ENCODE peak calls at places on chromosomes 4 and X, in five cellular contexts. L is IMR-90, F is H1, C is neuronal stem cell, D is mesendoderm. R is an unnamed sample.
A peak's percentile ranks its signal among the peaks of the same experiment; 100 is the strongest.

GRCh38 chrX:129737921-129738320 is 858 bp upstream of the XPNPEP2 start:
- DNase-seq in L (peak; percentile 65), D (no peak), C (no peak), F (no peak), R (peak; percentile 64)

GRCh38 chrX:77426811-77427210 is 20.4 kb upstream of the FGF16 start:
- DNase-seq in F (no peak), D (no peak), C (no peak), L (peak; percentile 5), R (no peak)

GRCh38 chrX:16695079-16695676 is 17.3 kb downstream of the CTPS2 start:
- DNase-seq in C (no peak), D (peak; percentile 43), F (no peak), L (peak; percentile 65), R (peak; percentile 53)

GRCh38 chrX:132226169-132226568 is 6.9 kb upstream of the RAP2C start:
- DNase-seq in C (no peak), L (peak; percentile 15), F (no peak), D (no peak), R (peak; percentile 21)

GRCh38 chr4:86359944-86360478 is at the start of gene MAPK10:
- DNase-seq in F (peak; percentile 27), D (peak; percentile 97), C (peak; percentile 97), L (peak; percentile 88), R (peak; percentile 98)

GRCh38 chr4:3451956-3452355 is 10.2 kb downstream of the HGFAC start:
- DNase-seq in F (no peak), L (peak; percentile 79), D (no peak), C (no peak), R (peak; percentile 62)

GRCh38 chr4:189792819-189793618 is 147.7 kb upstream of the FRG1 start:
- DNase-seq in D (peak; percentile 79), F (peak; percentile 67), L (peak; percentile 65), C (peak; percentile 85), R (peak; percentile 77)

GRCh38 chr4:146033149-146033548 is 94.5 kb upstream of the ZNF827 start:
- DNase-seq in D (peak; percentile 56), C (no peak), F (no peak), L (no peak), R (no peak)

GRCh38 chr4:26431461-26432165 is 58.7 kb downstream of the CCKAR start:
- DNase-seq in C (no peak), F (no peak), L (peak; percentile 55), D (no peak), R (no peak)

GRCh38 chr4:110977554-110977953 is 354.7 kb upstream of the PITX2 start:
- DNase-seq in C (no peak), F (no peak), L (no peak), D (no peak), R (no peak)

GRCh38 chrX:35499071-35499862 is 298.9 kb upstream of the MAGEB16 start:
- DNase-seq in D (no peak), C (no peak), F (no peak), L (no peak), R (no peak)

DNA sequence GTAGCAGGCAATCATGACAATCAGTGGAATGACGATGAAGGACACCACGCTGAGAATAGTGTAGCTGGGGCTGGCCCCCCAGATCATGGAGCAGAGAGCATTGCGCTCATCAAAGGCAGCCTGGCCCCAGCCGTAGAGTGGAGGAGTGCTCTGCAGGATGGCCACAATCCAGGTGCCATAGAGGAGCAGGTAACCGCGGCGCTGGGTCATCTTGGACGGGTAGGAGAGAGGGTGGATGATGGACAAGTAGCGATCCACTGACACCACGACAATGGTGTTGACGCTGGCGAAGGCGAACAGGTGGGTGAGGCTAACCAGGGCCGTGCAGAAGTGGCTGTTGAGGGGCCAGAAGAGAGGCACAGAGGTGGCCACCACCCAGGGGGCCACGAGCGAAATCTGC is 2.8 kb downstream of the GPR101 start:
- DNase-seq in D (no peak), F (no peak), L (no peak), C (no peak), R (no peak)
- H3K4me3 ChIP-seq in D (no peak overlapping the region), F (peak overlapping the region; percentile 41), L (no peak overlapping the region), C (peak overlapping the region; percentile 76), R (no peak overlapping the region)

DNA sequence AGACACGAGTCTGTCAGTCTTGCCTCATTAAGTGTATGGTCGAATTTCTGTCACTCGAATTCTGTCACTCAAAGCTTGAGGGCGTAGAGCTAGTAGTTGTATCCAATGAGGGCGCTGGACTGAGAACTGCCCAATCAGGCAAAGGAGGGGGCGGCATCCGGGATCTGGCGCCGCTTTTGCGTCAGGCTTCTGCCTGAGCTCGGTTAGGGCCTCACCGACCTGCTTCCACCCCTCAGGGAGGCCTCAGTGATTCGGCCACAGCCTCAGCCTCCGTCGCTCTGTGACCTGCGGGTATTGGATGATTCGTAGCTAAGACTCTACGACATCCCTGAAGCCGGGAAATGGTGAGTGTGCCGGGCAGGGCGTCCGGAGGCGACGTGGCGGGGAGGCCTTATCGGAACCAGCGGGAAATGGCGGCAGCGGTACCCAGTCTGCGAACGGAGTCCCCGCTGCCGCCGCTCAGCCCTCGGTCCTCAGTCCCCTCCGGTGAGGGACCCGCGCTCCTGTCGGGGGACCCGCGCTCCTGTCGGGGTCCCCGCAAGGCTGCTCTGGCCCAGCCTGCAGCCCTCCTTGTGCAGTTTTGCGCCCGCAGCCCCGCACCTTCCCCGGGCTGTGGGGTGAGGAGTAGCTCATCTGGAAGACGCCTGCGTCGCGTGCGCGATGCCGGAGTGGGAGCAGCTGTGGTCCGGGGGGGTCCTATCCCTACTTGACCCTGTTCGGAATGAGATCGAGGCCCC is 88.3 kb downstream of the ZNF718 start:
- DNase-seq in L (peak; percentile 71), C (peak; percentile 75), F (no peak), D (peak; percentile 98), R (peak; percentile 89)
- H3K9ac ChIP-seq in L (peak overlapping the region; percentile 61), C (peak overlapping the region; percentile 97), F (peak overlapping the region; percentile 97), D (peak overlapping the region; percentile 93), R (peak overlapping the region; percentile 90)

GRCh38 chr4:130054895-130055294 is 958.9 kb downstream of the C4orf33 start:
- DNase-seq in D (no peak), F (no peak), L (no peak), C (no peak), R (no peak)

GRCh38 chr4:130056286-130056685 is 960.3 kb downstream of the C4orf33 start:
- DNase-seq in D (no peak), C (no peak), F (no peak), L (no peak), R (no peak)

GRCh38 chr4:130053723-130054122 is 957.8 kb downstream of the C4orf33 start:
- DNase-seq in D (no peak), F (no peak), C (no peak), L (no peak), R (no peak)
- H2BK15ac ChIP-seq in D (no peak overlapping the region), F (no peak overlapping the region), C (no peak overlapping the region), L (no peak overlapping the region), R (no peak overlapping the region)

GRCh38 chr4:153950100-153950979 is 161.5 kb upstream of the SFRP2 start:
- DNase-seq in L (no peak), F (no peak), D (no peak), C (no peak), R (no peak)
- H3K4me3 ChIP-seq in L (no peak overlapping the region), F (no peak overlapping the region), D (no peak overlapping the region), C (no peak overlapping the region), R (no peak overlapping the region)